ENCODE peak calls at places on chromosomes 4 and X, in ten cellular contexts. H, A, M, N, P, S, X, Q, Z and T are unnamed samples.

GRCh38 chr4:87152310-87153061 is 67.9 kb downstream of the KLHL8 start:
- DNase-seq in H (no peak), A (no peak), M (no peak), N (no peak), P (peak), S (no peak), X (no peak), Q (no peak), Z (no peak), T (no peak)

GRCh38 chrX:110409925-110410324 is 51.3 kb downstream of the RTL9 start:
- DNase-seq in H (peak), A (no peak), M (peak), N (peak), P (peak), S (no peak), X (no peak), Q (no peak), Z (peak), T (no peak)

GRCh38 chrX:154434394-154435168 is 2.4 kb upstream of the GDI1 start:
- DNase-seq in H (no peak), A (no peak), M (no peak), N (no peak), P (no peak), S (no peak), X (no peak), Q (no peak), Z (no peak), T (no peak)

GRCh38 chr4:155529197-155529596 is 137.5 kb upstream of the GUCY1A1 start:
- DNase-seq in H (no peak), A (no peak), M (peak), N (peak), P (no peak), S (no peak), X (no peak), Q (no peak), Z (peak), T (no peak)

GRCh38 chr4:145679520-145679919 is 426 bp upstream of the C4orf51 start:
- DNase-seq in H (peak), A (no peak), M (peak), N (peak), P (peak), S (no peak), X (peak), Q (peak), Z (peak), T (no peak)

GRCh38 chr4:16779028-16779675 is 119.3 kb downstream of the LDB2 start:
- DNase-seq in H (no peak), A (no peak), M (no peak), N (peak), P (no peak), S (no peak), X (no peak), Q (no peak), Z (no peak), T (no peak)

GRCh38 chr4:116878280-116878679 is 207.1 kb downstream of the TRAM1L1 start:
- DNase-seq in H (no peak), A (no peak), M (no peak), N (no peak), P (no peak), S (no peak), X (no peak), Q (no peak), Z (no peak), T (no peak)

GRCh38 chr4:90415116-90415515 is 287.9 kb downstream of the CCSER1 start:
- DNase-seq in H (no peak), A (no peak), M (no peak), N (no peak), P (no peak), S (no peak), X (no peak), Q (no peak), Z (no peak), T (no peak)

GRCh38 chr4:16824278-16824806 is 74.1 kb downstream of the LDB2 start:
- DNase-seq in H (no peak), A (no peak), M (no peak), N (no peak), P (no peak), S (no peak), X (no peak), Q (no peak), Z (no peak), T (no peak)

GRCh38 chrX:41409006-41409405 is 38.1 kb upstream of the NYX start:
- DNase-seq in H (no peak), A (no peak), M (no peak), N (no peak), P (no peak), S (no peak), X (no peak), Q (no peak), Z (no peak), T (no peak)

GRCh38 chrX:151713859-151714258 is 2.0 kb upstream of the FATE1 start:
- DNase-seq in H (peak), A (no peak), M (no peak), N (peak), P (peak), S (no peak), X (peak), Q (no peak), Z (peak), T (peak)

GRCh38 chr4:35358001-35358584 is 886.2 kb downstream of the ARAP2 start:
- DNase-seq in H (peak), A (no peak), M (no peak), N (no peak), P (peak), S (no peak), X (no peak), Q (no peak), Z (no peak), T (no peak)

GRCh38 chr4:83082777-83083176 is 31.8 kb downstream of the PLAC8 start:
- DNase-seq in H (peak), A (no peak), M (no peak), N (peak), P (peak), S (no peak), X (no peak), Q (no peak), Z (no peak), T (no peak)

GRCh38 chr4:15778191-15778741 is at the start of gene CD38:
- DNase-seq in H (no peak), A (no peak), M (peak), N (peak), P (no peak), S (peak), X (no peak), Q (no peak), Z (no peak), T (peak)

GRCh38 chr4:59091376-59092142 is 1981.4 kb upstream of the IGFBP7 start:
- DNase-seq in H (peak), A (no peak), M (no peak), N (no peak), P (no peak), S (peak), X (no peak), Q (no peak), Z (no peak), T (peak)